ENCODE peak calls at places on chromosome 12, in four cellular contexts. H is AG20443, U is fibroblast of gingiva, J is fibroblast of pulmonary artery. P is an unnamed sample.

GRCh38 chr12:71664411-71665108 is 459 bp downstream of the THAP2 start:
- DNase-seq in U (peak), H (peak), J (peak), P (peak)

GRCh38 chr12:120101182-120101581 is 15.4 kb downstream of the RAB35 start:
- DNase-seq in H (peak), U (no peak), J (no peak), P (no peak)

GRCh38 chr12:113152835-113153814 is 3.6 kb downstream of the CFAP73 start:
- DNase-seq in J (peak), H (peak), U (peak), P (peak)

GRCh38 chr12:93247313-93248057 is 130.2 kb upstream of the NUDT4 start:
- DNase-seq in J (peak), U (no peak), H (no peak), P (no peak)

GRCh38 chr12:4194661-4195060 is 78.9 kb upstream of the CCND2 start:
- DNase-seq in H (no peak), J (no peak), U (no peak), P (no peak)

GRCh38 chr12:124847113-124847512 is 16.6 kb downstream of the SCARB1 start:
- DNase-seq in H (no peak), U (no peak), J (no peak), P (no peak)

GRCh38 chr12:3040026-3040656 is 37.0 kb upstream of the TSPAN9 start:
- DNase-seq in H (no peak), J (no peak), U (no peak), P (no peak)

GRCh38 chr12:132476038-132476414 is 13.9 kb upstream of the FBRSL1 start:
- DNase-seq in U (no peak), J (no peak), H (no peak), P (no peak)

GRCh38 chr12:76757694-76758093 is 6.2 kb upstream of the ZDHHC17 start:
- DNase-seq in H (peak), J (no peak), U (no peak), P (peak)

GRCh38 chr12:88922816-88923215 is 342.5 kb upstream of the KITLG start:
- DNase-seq in H (peak), J (peak), U (peak), P (peak)

GRCh38 chr12:58580095-58580494 is 340.2 kb downstream of the LRIG3 start:
- DNase-seq in J (no peak), U (peak), H (no peak), P (no peak)

GRCh38 chr12:133120385-133121191 is 9.5 kb downstream of the ZNF891 start:
- DNase-seq in J (peak), U (no peak), H (no peak), P (no peak)

GRCh38 chr12:1857821-1858220 is 37.5 kb downstream of the LRTM2 start:
- DNase-seq in H (no peak), J (no peak), U (no peak), P (no peak)

GRCh38 chr12:25053021-25053271 is 104.0 kb upstream of the BCAT1 start:
- DNase-seq in H (no peak), U (no peak), J (no peak), P (no peak)

GRCh38 chr12:93740721-93741120 is 63.5 kb downstream of the CRADD start:
- DNase-seq in U (peak), H (no peak), J (no peak), P (no peak)

P was measured in foreskin fibroblast.